ENCODE peak calls at places on chromosomes 11 and 22, in eight cellular contexts. S, X, Y, L, V, A, B and M are unnamed samples.

GRCh38 chr22:19641983-19642451 is 72.3 kb upstream of the SEPTIN5 start:
- DNase-seq in X (no peak), A (peak; percentile 68), S (no peak), L (no peak), Y (no peak), B (no peak), V (no peak), M (no peak)

GRCh38 chr11:69650832-69651344 is 9.9 kb downstream of the CCND1 start:
- DNase-seq in L (no peak), X (no peak), B (no peak), V (no peak), A (no peak), S (no peak), Y (no peak), M (no peak)

GRCh38 chr11:94602430-94603372 is 35.5 kb downstream of the PIWIL4 start:
- DNase-seq in X (peak; percentile 75), L (peak; percentile 80), S (peak; percentile 66), V (peak; percentile 82), A (no peak), B (peak; percentile 94), Y (peak; percentile 60), M (peak; percentile 6)

GRCh38 chr11:66912361-66912760 is 45.8 kb downstream of the PC start:
- DNase-seq in L (no peak), X (no peak), V (no peak), Y (no peak), A (no peak), S (no peak), B (no peak), M (no peak)

GRCh38 chr11:96204721-96205459 is 138.1 kb downstream of the MAML2 start:
- DNase-seq in Y (no peak), S (no peak), B (no peak), L (no peak), X (no peak), A (no peak), V (no peak), M (no peak)

GRCh38 chr11:46275964-46276641 is 1.4 kb upstream of the CREB3L1 start:
- DNase-seq in V (no peak), X (no peak), Y (peak; percentile 80), B (no peak), L (no peak), A (no peak), S (peak; percentile 69), M (no peak)

GRCh38 chr11:117519590-117519989 is 191.9 kb downstream of the CEP164 start:
- DNase-seq in S (no peak), V (no peak), X (no peak), L (no peak), B (no peak), A (no peak), Y (no peak), M (no peak)

GRCh38 chr11:30610628-30611027 is 24.5 kb upstream of the MPPED2 start:
- DNase-seq in A (no peak), L (no peak), S (no peak), Y (no peak), X (no peak), B (no peak), V (no peak), M (no peak)

GRCh38 chr22:38570841-38571364 is 920 bp upstream of the DMC1 start:
- DNase-seq in S (peak; percentile 59), B (peak; percentile 35), Y (peak; percentile 15), X (peak; percentile 72), L (peak; percentile 48), A (peak; percentile 64), V (peak; percentile 35), M (peak; percentile 26)

GRCh38 chr22:27727673-27728451 is 73.7 kb downstream of the MN1 start:
- DNase-seq in V (no peak), L (no peak), Y (no peak), X (no peak), A (no peak), B (no peak), S (no peak), M (no peak)

GRCh38 chr22:17315310-17315709 is 54.0 kb upstream of the CECR2 start:
- DNase-seq in X (no peak), V (no peak), S (no peak), A (no peak), B (no peak), Y (no peak), L (no peak), M (no peak)

GRCh38 chr22:46346680-46347405 is 11.3 kb downstream of the TRMU start:
- DNase-seq in S (no peak), X (no peak), V (no peak), B (no peak), Y (peak; percentile 62), A (no peak), L (no peak), M (no peak)

GRCh38 chr11:40514124-40514523 is 945.3 kb downstream of the LRRC4C start:
- DNase-seq in Y (no peak), X (no peak), L (no peak), B (peak; percentile 53), V (peak; percentile 61), A (no peak), S (no peak), M (no peak)

GRCh38 chr22:50260801-50261614 is 475 bp downstream of the MAPK12 start:
- DNase-seq in A (peak; percentile 91), V (peak; percentile 50), S (no peak), Y (no peak), B (peak; percentile 73), L (peak; percentile 58), X (peak; percentile 68), M (no peak)

GRCh38 chr22:50259302-50259701 is 2.2 kb downstream of the MAPK12 start:
- DNase-seq in V (no peak), A (no peak), B (no peak), S (no peak), L (no peak), Y (no peak), X (no peak), M (no peak)

GRCh38 chr22:50261615-50262459 is at the start of gene MAPK12:
- DNase-seq in B (no peak), V (peak; percentile 28), S (no peak), Y (no peak), X (peak; percentile 83), L (peak; percentile 74), A (peak; percentile 89), M (no peak)

GRCh38 chr22:50258361-50259292 is 2.9 kb downstream of the MAPK12 start:
- DNase-seq in V (no peak), S (no peak), L (no peak), X (no peak), Y (no peak), B (no peak), A (peak; percentile 60), M (no peak)

GRCh38 chr22:50260434-50260800 is 1.1 kb downstream of the MAPK12 start:
- DNase-seq in L (no peak), S (no peak), A (no peak), Y (no peak), X (no peak), B (no peak), V (no peak), M (no peak)
- H3K4me3 ChIP-seq in L (peak overlapping the region; percentile 74), S (no peak overlapping the region), A (peak overlapping the region; percentile 56), Y (no peak overlapping the region), X (peak overlapping the region; percentile 83), B (peak overlapping the region; percentile 53), V (peak overlapping the region; percentile 79), M (peak overlapping the region; percentile 47)

GRCh38 chr11:62124186-62125113 is 639 bp downstream of the INCENP start:
- DNase-seq in L (peak; percentile 70), B (peak; percentile 79), V (peak; percentile 46), A (no peak), Y (peak; percentile 41), S (no peak), X (peak; percentile 45), M (no peak)

GRCh38 chr11:62123669-62124185 is at the start of gene INCENP:
- DNase-seq in X (peak; percentile 98), B (peak; percentile 99), L (peak; percentile 96), Y (peak; percentile 97), A (peak; percentile 96), S (peak; percentile 99), V (peak; percentile 100), M (peak; percentile 99)

GRCh38 chr11:62125316-62125715 is 1.5 kb downstream of the INCENP start:
- DNase-seq in L (peak; percentile 43), Y (no peak), S (no peak), X (peak; percentile 18), V (peak; percentile 12), B (peak; percentile 37), A (no peak), M (no peak)

GRCh38 chr11:62127426-62127825 is 3.6 kb downstream of the INCENP start:
- DNase-seq in S (no peak), A (no peak), Y (no peak), B (no peak), X (no peak), V (no peak), L (no peak), M (no peak)

DNA sequence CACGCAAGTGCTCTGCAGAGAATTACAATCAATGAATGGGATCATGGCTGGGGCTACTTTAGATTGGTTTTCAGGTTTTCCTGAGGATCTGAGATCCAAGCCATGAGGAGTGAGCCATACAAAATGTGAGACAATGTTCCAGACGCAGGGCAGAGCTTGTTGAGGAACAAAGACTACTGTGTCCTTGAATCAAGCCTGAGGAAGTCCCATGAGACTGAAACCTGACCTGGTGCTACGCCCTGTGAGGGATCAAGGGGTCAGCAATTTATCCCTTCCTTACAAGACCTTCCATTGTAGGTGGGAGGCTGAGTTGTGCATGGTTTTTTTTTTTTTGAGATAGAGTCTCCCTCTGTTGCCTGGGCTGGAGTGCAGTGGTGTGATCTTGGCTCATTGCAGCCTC is 2.1 kb downstream of the INCENP start:
- DNase-seq in L (peak; percentile 79), X (peak; percentile 18), Y (no peak), S (no peak), A (no peak), V (no peak), B (no peak), M (no peak)
- H3K4me3 ChIP-seq in L (peak overlapping the region; percentile 97), X (peak overlapping the region; percentile 90), Y (no peak overlapping the region), S (no peak overlapping the region), A (no peak overlapping the region), V (peak overlapping the region; percentile 83), B (no peak overlapping the region), M (peak overlapping the region; percentile 99)

GRCh38 chr11:6745465-6746015 is 26.2 kb downstream of the OR2AG2 start:
- DNase-seq in X (no peak), Y (no peak), B (no peak), L (no peak), A (no peak), V (no peak), S (no peak), M (peak; percentile 46)
- H3K4me3 ChIP-seq in X (peak overlapping the region; percentile 57), Y (no peak overlapping the region), B (no peak overlapping the region), L (no peak overlapping the region), A (peak overlapping the region; percentile 40), V (no peak overlapping the region), S (no peak overlapping the region), M (peak overlapping the region; percentile 52)

DNA sequence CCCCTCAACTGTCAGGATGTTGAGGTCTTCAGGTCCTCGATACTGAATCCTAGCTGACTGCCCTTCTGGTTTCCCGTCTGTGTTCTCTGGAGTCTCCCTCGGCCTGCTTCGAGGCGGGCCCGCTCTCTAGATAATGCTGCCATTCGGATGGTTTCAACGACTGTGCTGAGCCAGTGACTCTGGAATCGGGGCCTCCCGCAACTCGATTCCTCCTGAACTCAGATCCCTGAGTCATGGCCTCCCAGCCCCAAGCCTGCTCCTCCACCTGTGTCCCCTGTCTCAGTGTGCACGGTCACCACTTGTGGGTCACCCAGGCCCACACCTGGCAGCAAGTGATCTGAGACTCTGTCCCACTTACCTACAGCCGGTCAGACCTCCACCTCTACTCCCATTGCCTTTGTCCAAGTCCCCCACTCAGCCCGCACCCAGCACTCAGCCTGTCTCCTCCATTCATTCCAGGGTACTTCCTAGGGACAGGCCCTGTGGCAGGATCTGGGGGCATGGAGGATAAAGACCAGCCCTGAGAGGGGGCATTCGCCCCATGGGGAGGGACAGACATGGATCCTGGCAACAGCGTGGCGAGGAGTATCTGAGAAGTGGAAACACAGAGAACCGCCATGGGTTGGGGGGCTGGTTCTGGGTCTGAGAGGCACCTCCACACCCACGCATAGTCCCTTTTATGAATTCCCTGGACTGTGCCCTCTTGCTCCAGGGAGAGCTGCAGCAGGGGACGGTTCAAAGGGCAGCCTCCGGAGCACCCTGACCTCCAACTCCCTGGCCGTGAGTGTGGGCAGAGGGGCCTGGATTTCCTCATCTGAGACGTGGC is 14.3 kb downstream of the MPST start:
- DNase-seq in B (no peak), L (no peak), V (no peak), A (no peak), X (no peak), S (no peak), Y (no peak), M (no peak)
- H3K4me3 ChIP-seq in B (no peak overlapping the region), L (no peak overlapping the region), V (no peak overlapping the region), A (no peak overlapping the region), X (no peak overlapping the region), S (no peak overlapping the region), Y (no peak overlapping the region), M (no peak overlapping the region)